ENCODE peak calls at places on chromosomes 5 and 9, in seven cellular contexts. A, M, F, N, B, K and I are unnamed samples.
A peak's percentile ranks its signal among the peaks of the same experiment; 100 is the strongest.

GRCh38 chr9:105886136-105886535 is 191.8 kb downstream of the TMEM38B start:
- DNase-seq in B (no peak), K (no peak), A (no peak), N (no peak), M (no peak), F (no peak), I (no peak)

GRCh38 chr5:115977988-115978387 is 15.7 kb downstream of the LVRN start:
- DNase-seq in N (no peak), F (peak; percentile 92), A (no peak), K (peak; percentile 75), B (no peak), M (no peak), I (no peak)

GRCh38 chr9:124839612-124840299 is 13.5 kb upstream of the WDR38 start:
- DNase-seq in N (no peak), M (no peak), F (peak; percentile 30), B (peak; percentile 81), A (peak; percentile 79), K (peak; percentile 35), I (no peak)

GRCh38 chr5:33675958-33676464 is 215.8 kb downstream of the ADAMTS12 start:
- DNase-seq in M (no peak), N (no peak), F (no peak), B (no peak), A (no peak), K (no peak), I (no peak)

GRCh38 chr9:88498880-88499279 is 36.1 kb upstream of the NXNL2 start:
- DNase-seq in A (no peak), F (no peak), N (no peak), B (no peak), M (no peak), K (no peak), I (no peak)

GRCh38 chr5:149452007-149452664 is 73.0 kb upstream of the IL17B start:
- DNase-seq in A (peak; percentile 74), M (no peak), F (peak; percentile 53), B (peak; percentile 95), N (no peak), K (peak; percentile 93), I (peak; percentile 91)

GRCh38 chr9:137049544-137050449 is 3.8 kb upstream of the NPDC1 start:
- DNase-seq in F (peak; percentile 20), K (peak; percentile 32), B (peak; percentile 61), A (peak; percentile 79), N (peak; percentile 67), M (no peak), I (peak; percentile 54)

GRCh38 chr5:122586351-122586750 is 188.5 kb upstream of the SNX2 start:
- DNase-seq in K (peak; percentile 30), A (no peak), N (no peak), F (peak; percentile 74), B (no peak), M (no peak), I (peak; percentile 29)

GRCh38 chr9:113153599-113153998 is 2.8 kb downstream of the SLC31A2 start:
- DNase-seq in F (no peak), B (no peak), N (no peak), K (no peak), A (no peak), M (no peak), I (no peak)
- H2BK5ac ChIP-seq in F (no peak overlapping the region), B (no peak overlapping the region), N (no peak overlapping the region), K (no peak overlapping the region), A (no peak overlapping the region), M (no peak overlapping the region), I (no peak overlapping the region)

GRCh38 chr5:178232124-178232919 is at the start of gene PHYKPL:
- DNase-seq in N (peak; percentile 67), F (peak; percentile 58), K (peak; percentile 72), A (peak; percentile 78), M (no peak), B (peak; percentile 72), I (peak; percentile 63)

GRCh38 chr5:178232920-178233429 is 373 bp upstream of the PHYKPL start:
- DNase-seq in M (no peak), N (no peak), B (no peak), F (no peak), A (no peak), K (no peak), I (no peak)

GRCh38 chr5:178229861-178230260 is 2.7 kb downstream of the PHYKPL start:
- DNase-seq in B (no peak), N (no peak), F (no peak), A (no peak), M (no peak), K (no peak), I (no peak)

GRCh38 chr5:178230879-178231735 is 1.5 kb downstream of the PHYKPL start:
- DNase-seq in K (peak; percentile 65), M (no peak), B (no peak), N (no peak), A (no peak), F (peak; percentile 51), I (no peak)

GRCh38 chr5:178231736-178232123 is 872 bp downstream of the PHYKPL start:
- DNase-seq in K (no peak), N (peak; percentile 11), F (no peak), M (no peak), B (no peak), A (no peak), I (no peak)
- H2BK5ac ChIP-seq in K (no peak overlapping the region), N (no peak overlapping the region), F (peak overlapping the region; percentile 36), M (no peak overlapping the region), B (no peak overlapping the region), A (no peak overlapping the region), I (peak overlapping the region; percentile 19)

DNA sequence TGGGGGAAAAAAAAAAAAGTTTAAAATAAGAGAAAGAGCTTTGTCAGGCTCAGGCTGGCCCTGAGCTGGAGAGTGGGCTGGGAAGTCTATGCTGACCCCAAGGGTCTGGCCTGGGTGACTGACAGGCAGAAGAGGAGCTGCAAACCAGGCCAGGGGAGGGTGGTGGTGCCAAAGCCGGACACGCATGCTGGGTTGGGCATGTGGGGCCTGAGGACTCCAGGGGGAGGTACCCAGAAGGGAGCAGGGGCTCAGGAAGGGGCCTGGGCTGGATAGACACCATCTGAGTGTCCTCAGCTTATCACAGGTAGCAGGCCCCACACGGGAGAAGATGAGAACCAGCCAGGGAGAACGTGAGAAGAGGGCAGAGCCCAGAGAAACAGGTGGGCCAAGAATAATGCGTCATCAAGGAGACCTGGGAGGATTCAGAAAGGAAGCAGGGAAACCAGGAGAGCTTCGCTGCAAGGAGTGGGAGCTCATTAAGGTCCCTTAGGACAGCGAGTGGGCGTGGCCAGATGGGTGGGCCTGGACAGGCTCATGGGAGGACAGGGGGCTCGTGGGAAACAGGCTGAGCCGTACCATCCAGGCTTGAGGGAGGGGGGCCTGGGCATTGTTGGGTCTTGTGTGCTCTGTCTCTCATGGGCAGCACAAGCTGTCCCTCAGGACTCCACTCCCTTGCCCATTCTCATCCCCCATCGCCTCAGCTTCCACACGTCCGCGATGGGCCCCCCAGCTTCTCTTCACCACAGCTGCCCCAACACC is 16.0 kb downstream of the TMOD1 start:
- DNase-seq in B (no peak), F (no peak), M (no peak), N (no peak), K (no peak), A (no peak), I (no peak)
- H2BK5ac ChIP-seq in B (no peak overlapping the region), F (no peak overlapping the region), M (no peak overlapping the region), N (no peak overlapping the region), K (no peak overlapping the region), A (no peak overlapping the region), I (no peak overlapping the region)

DNA sequence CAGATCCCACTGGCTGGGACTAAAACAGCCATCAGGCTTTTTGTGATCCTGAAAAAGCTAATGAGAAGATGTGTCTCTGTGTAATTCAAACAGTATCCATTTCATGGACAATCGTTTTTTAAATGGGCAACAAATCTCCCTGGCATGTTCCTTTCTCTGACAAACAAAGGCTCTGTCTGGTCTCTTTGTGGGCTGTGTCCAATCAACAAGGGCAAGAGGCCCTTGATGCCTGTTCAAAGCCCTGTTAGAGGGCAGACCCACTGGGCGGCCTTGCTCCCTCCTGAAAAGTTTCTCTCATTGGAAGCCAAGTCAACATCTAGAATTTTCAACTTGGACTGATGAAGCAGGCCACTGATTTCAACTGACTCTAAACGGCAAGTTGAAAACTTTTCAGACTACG is 343.5 kb downstream of the SPOCK1 start:
- DNase-seq in M (no peak), N (no peak), A (peak; percentile 17), B (no peak), F (no peak), K (no peak), I (no peak)
- H2BK5ac ChIP-seq in M (no peak overlapping the region), N (no peak overlapping the region), A (no peak overlapping the region), B (no peak overlapping the region), F (no peak overlapping the region), K (no peak overlapping the region), I (no peak overlapping the region)

DNA sequence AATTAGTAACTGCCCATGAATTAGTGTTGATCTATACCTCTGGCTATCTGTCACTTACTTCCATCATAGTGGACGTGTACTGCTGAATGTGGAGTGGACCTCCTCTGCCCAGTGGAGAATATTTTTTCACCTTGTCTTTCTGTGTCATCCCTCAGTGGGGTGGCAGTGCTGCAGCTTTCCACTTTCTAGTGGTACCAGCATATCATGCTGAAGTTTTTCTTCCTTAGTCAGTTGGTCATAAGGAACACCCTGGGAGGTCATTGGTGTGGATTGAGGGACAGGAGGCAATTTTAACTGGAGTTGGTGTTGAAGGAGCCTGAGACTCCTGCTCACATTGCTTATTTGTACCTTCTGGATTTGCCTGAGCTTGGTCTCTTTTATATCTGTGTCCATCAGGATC is 151.7 kb upstream of the ANKH start:
- DNase-seq in B (no peak), N (no peak), A (no peak), K (no peak), F (no peak), M (no peak), I (peak; percentile 77)
- H2BK5ac ChIP-seq in B (no peak overlapping the region), N (no peak overlapping the region), A (no peak overlapping the region), K (no peak overlapping the region), F (no peak overlapping the region), M (no peak overlapping the region), I (peak overlapping the region; percentile 39)

GRCh38 chr9:99591770-99592169 is 229.9 kb upstream of the NR4A3 start:
- DNase-seq in M (no peak), K (no peak), F (no peak), N (no peak), B (no peak), A (no peak), I (no peak)

GRCh38 chr9:99590879-99591278 is 230.8 kb upstream of the NR4A3 start:
- DNase-seq in M (no peak), B (no peak), N (no peak), K (no peak), A (no peak), F (no peak), I (peak; percentile 14)

GRCh38 chr9:99593621-99594020 is 228.1 kb upstream of the NR4A3 start:
- DNase-seq in M (no peak), A (no peak), F (no peak), B (no peak), N (no peak), K (no peak), I (peak; percentile 50)

GRCh38 chr9:99594056-99594780 is 227.5 kb upstream of the NR4A3 start:
- DNase-seq in B (no peak), M (no peak), F (no peak), N (no peak), A (no peak), K (no peak), I (peak; percentile 68)

GRCh38 chr9:99592834-99593584 is 228.7 kb upstream of the NR4A3 start:
- DNase-seq in N (no peak), F (no peak), K (no peak), M (no peak), B (no peak), A (no peak), I (no peak)
- H2BK5ac ChIP-seq in N (no peak overlapping the region), F (no peak overlapping the region), K (no peak overlapping the region), M (no peak overlapping the region), B (no peak overlapping the region), A (no peak overlapping the region), I (no peak overlapping the region)